ENCODE peak calls at places on chromosomes 2 and 18, in seven cellular contexts. One of them, this sample, is unnamed.

GRCh38 chr2:140659293-140659692 is 1471.5 kb downstream of the LRP1B start:
- DNase-seq in kidney: no peak
- DNase-seq in coronary artery: no peak
- DNase-seq in lower leg skin: no peak
- DNase-seq in GM12878: no peak
- DNase-seq in endothelial cell: no peak
- DNase-seq in BJ: no peak
- DNase-seq in this sample: no peak

GRCh38 chr2:172672999-172673726 is 62.5 kb upstream of the RAPGEF4 start:
- DNase-seq in lower leg skin: no peak
- DNase-seq in coronary artery: no peak
- DNase-seq in kidney: no peak
- DNase-seq in BJ: no peak
- DNase-seq in GM12878: no peak
- DNase-seq in endothelial cell: no peak
- DNase-seq in this sample: no peak

GRCh38 chr2:219254590-219255219 is 987 bp upstream of the TUBA4A start:
- DNase-seq in BJ: no peak
- DNase-seq in coronary artery: no peak
- DNase-seq in kidney: peak; percentile 39
- DNase-seq in endothelial cell: no peak
- DNase-seq in GM12878: no peak
- DNase-seq in lower leg skin: no peak
- DNase-seq in this sample: no peak

GRCh38 chr2:95023222-95023597 is 2.3 kb upstream of the MAL start:
- DNase-seq in lower leg skin: no peak
- DNase-seq in BJ: no peak
- DNase-seq in kidney: no peak
- DNase-seq in GM12878: no peak
- DNase-seq in coronary artery: no peak
- DNase-seq in endothelial cell: no peak
- DNase-seq in this sample: no peak

GRCh38 chr2:212032536-212033219 is 505.9 kb downstream of the ERBB4 start:
- DNase-seq in GM12878: no peak
- DNase-seq in lower leg skin: no peak
- DNase-seq in BJ: no peak
- DNase-seq in endothelial cell: no peak
- DNase-seq in kidney: no peak
- DNase-seq in coronary artery: no peak
- DNase-seq in this sample: no peak

GRCh38 chr2:196136151-196136550 is 35.2 kb downstream of the STK17B start:
- DNase-seq in lower leg skin: no peak
- DNase-seq in endothelial cell: no peak
- DNase-seq in BJ: no peak
- DNase-seq in coronary artery: no peak
- DNase-seq in GM12878: no peak
- DNase-seq in kidney: no peak
- DNase-seq in this sample: no peak

GRCh38 chr2:214100488-214100887 is 310.4 kb upstream of the VWC2L start:
- DNase-seq in GM12878: no peak
- DNase-seq in coronary artery: no peak
- DNase-seq in kidney: no peak
- DNase-seq in endothelial cell: no peak
- DNase-seq in BJ: no peak
- DNase-seq in lower leg skin: no peak
- DNase-seq in this sample: no peak

GRCh38 chr2:73925853-73926492 is 707 bp upstream of the DGUOK start:
- DNase-seq in lower leg skin: peak; percentile 64
- DNase-seq in BJ: no peak
- DNase-seq in GM12878: no peak
- DNase-seq in endothelial cell: no peak
- DNase-seq in kidney: peak; percentile 72
- DNase-seq in coronary artery: no peak
- DNase-seq in this sample: no peak

GRCh38 chr2:167550448-167550847 is 662.2 kb downstream of the XIRP2 start:
- DNase-seq in GM12878: no peak
- DNase-seq in endothelial cell: no peak
- DNase-seq in BJ: no peak
- DNase-seq in coronary artery: no peak
- DNase-seq in kidney: no peak
- DNase-seq in lower leg skin: no peak
- DNase-seq in this sample: no peak

GRCh38 chr2:118122768-118123335 is 34.6 kb downstream of the INSIG2 start:
- DNase-seq in lower leg skin: no peak
- DNase-seq in coronary artery: no peak
- DNase-seq in BJ: no peak
- DNase-seq in endothelial cell: no peak
- DNase-seq in kidney: no peak
- DNase-seq in GM12878: peak; percentile 43
- DNase-seq in this sample: no peak

GRCh38 chr2:135132314-135132713 is 80.2 kb downstream of the RAB3GAP1 start:
- DNase-seq in endothelial cell: no peak
- DNase-seq in coronary artery: no peak
- DNase-seq in kidney: no peak
- DNase-seq in BJ: peak; percentile 24
- DNase-seq in GM12878: no peak
- DNase-seq in lower leg skin: no peak
- DNase-seq in this sample: no peak

GRCh38 chr2:102387763-102388546 is 32.4 kb downstream of the IL18R1 start:
- DNase-seq in BJ: no peak
- DNase-seq in lower leg skin: no peak
- DNase-seq in kidney: no peak
- DNase-seq in GM12878: peak; percentile 51
- DNase-seq in coronary artery: no peak
- DNase-seq in endothelial cell: no peak
- DNase-seq in this sample: no peak

GRCh38 chr18:54734059-54734458 is 94.2 kb upstream of the RAB27B start:
- DNase-seq in endothelial cell: no peak
- DNase-seq in GM12878: no peak
- DNase-seq in lower leg skin: no peak
- DNase-seq in BJ: peak; percentile 52
- DNase-seq in kidney: no peak
- DNase-seq in coronary artery: no peak
- DNase-seq in this sample: no peak

GRCh38 chr2:70498054-70498453 is 55.6 kb downstream of the TGFA start:
- DNase-seq in lower leg skin: no peak
- DNase-seq in GM12878: no peak
- DNase-seq in endothelial cell: no peak
- DNase-seq in coronary artery: no peak
- DNase-seq in BJ: no peak
- DNase-seq in kidney: no peak
- DNase-seq in this sample: no peak
- TF ChIP-seq CTCF in lower leg skin: no peak
- TF ChIP-seq CTCF in GM12878: peak; percentile 11
- TF ChIP-seq CTCF in endothelial cell: peak; percentile 45
- TF ChIP-seq CTCF in coronary artery: no peak
- TF ChIP-seq CTCF in BJ: no peak
- TF ChIP-seq CTCF in kidney: no peak
- TF ChIP-seq CTCF in this sample: peak; percentile 58

GRCh38 chr2:226556050-226556449 is 243.6 kb downstream of the IRS1 start:
- DNase-seq in kidney: no peak
- DNase-seq in endothelial cell: no peak
- DNase-seq in lower leg skin: no peak
- DNase-seq in coronary artery: no peak
- DNase-seq in GM12878: no peak
- DNase-seq in BJ: no peak
- DNase-seq in this sample: no peak

GRCh38 chr2:226561962-226562361 is 237.7 kb downstream of the IRS1 start:
- DNase-seq in GM12878: no peak
- DNase-seq in endothelial cell: no peak
- DNase-seq in coronary artery: no peak
- DNase-seq in lower leg skin: no peak
- DNase-seq in kidney: no peak
- DNase-seq in BJ: no peak
- DNase-seq in this sample: no peak

GRCh38 chr2:226560325-226560724 is 239.3 kb downstream of the IRS1 start:
- DNase-seq in GM12878: no peak
- DNase-seq in BJ: no peak
- DNase-seq in endothelial cell: no peak
- DNase-seq in coronary artery: no peak
- DNase-seq in lower leg skin: no peak
- DNase-seq in kidney: no peak
- DNase-seq in this sample: no peak

GRCh38 chr2:226558418-226558817 is 241.2 kb downstream of the IRS1 start:
- DNase-seq in GM12878: no peak
- DNase-seq in lower leg skin: no peak
- DNase-seq in kidney: no peak
- DNase-seq in coronary artery: no peak
- DNase-seq in BJ: no peak
- DNase-seq in endothelial cell: no peak
- DNase-seq in this sample: no peak

GRCh38 chr2:226559536-226559935 is 240.1 kb downstream of the IRS1 start:
- DNase-seq in coronary artery: no peak
- DNase-seq in endothelial cell: no peak
- DNase-seq in BJ: no peak
- DNase-seq in kidney: no peak
- DNase-seq in lower leg skin: no peak
- DNase-seq in GM12878: no peak
- DNase-seq in this sample: no peak
- TF ChIP-seq CTCF in coronary artery: no peak
- TF ChIP-seq CTCF in endothelial cell: no peak
- TF ChIP-seq CTCF in BJ: no peak
- TF ChIP-seq CTCF in kidney: no peak
- TF ChIP-seq CTCF in lower leg skin: no peak
- TF ChIP-seq CTCF in GM12878: no peak
- TF ChIP-seq CTCF in this sample: no peak

DNA sequence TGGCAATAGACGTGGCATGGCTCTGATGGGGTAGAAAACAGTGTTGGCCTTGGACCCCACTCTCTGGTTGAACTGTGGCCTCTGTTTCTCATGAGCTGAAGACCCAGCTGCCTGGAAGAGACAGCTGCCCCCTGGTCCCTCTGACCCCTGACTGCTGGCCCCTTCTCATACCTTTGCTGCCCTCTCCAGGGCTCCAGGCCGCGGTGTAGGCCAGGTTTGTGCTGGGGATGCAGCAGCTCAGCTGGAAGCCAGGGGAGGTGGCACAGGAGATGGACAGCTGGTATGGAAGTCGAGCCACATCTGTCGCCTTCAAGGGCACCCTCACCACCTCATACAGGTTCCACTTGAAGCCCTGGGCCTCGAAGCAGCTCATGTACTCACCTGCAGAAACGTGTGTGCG is 31.7 kb upstream of the SELENOI start:
- DNase-seq in kidney: peak; percentile 26
- DNase-seq in endothelial cell: no peak
- DNase-seq in BJ: no peak
- DNase-seq in GM12878: no peak
- DNase-seq in lower leg skin: no peak
- DNase-seq in coronary artery: no peak
- DNase-seq in this sample: no peak
- TF ChIP-seq CTCF in kidney: no peak
- TF ChIP-seq CTCF in endothelial cell: no peak
- TF ChIP-seq CTCF in BJ: no peak
- TF ChIP-seq CTCF in GM12878: no peak
- TF ChIP-seq CTCF in lower leg skin: no peak
- TF ChIP-seq CTCF in coronary artery: no peak
- TF ChIP-seq CTCF in this sample: no peak

DNA sequence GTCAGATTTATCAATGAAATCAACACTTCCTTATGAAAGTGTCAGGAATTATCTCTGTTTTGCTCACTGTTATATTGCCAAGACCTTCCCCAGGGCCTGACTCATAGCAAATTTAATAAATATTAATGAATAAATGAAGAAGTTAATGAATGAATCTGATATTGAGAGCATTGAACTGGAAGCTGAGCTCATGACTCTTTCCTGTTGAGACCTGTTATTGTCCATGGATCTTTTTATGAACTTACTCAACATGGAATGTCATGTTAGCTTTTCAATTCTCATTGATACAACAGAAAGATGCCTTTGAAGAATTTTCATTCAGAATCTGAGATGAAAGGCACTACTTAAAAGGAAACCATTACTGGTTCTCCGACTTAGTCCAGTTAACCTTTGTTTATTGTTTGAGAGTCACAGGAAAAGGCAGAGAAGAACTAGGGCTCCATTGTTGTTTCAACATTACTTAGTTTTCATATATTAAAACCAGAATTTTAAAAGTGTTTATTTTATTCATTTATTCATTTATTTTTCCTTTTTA is 90.4 kb upstream of the UNC80 start:
- DNase-seq in lower leg skin: no peak
- DNase-seq in GM12878: no peak
- DNase-seq in BJ: no peak
- DNase-seq in coronary artery: no peak
- DNase-seq in kidney: no peak
- DNase-seq in endothelial cell: no peak
- DNase-seq in this sample: no peak
- TF ChIP-seq CTCF in lower leg skin: no peak
- TF ChIP-seq CTCF in GM12878: no peak
- TF ChIP-seq CTCF in BJ: no peak
- TF ChIP-seq CTCF in coronary artery: no peak
- TF ChIP-seq CTCF in kidney: no peak
- TF ChIP-seq CTCF in endothelial cell: no peak
- TF ChIP-seq CTCF in this sample: no peak